ENCODE peak calls at places on chromosomes 11 and 22, in nine cellular contexts. B is bronchial epithelial cell, Y is cardiac fibroblast, T is HFF-Myc, I is neural progenitor cell, O is stomach, V is GM10248, K is Panc1, E is fibroblast of mammary gland. Z is an unnamed sample.
A peak's percentile ranks its signal among the peaks of the same experiment; 100 is the strongest.

GRCh38 chr11:27116684-27117083 is 76.1 kb downstream of the BBOX1 start:
- DNase-seq in K (no peak), V (no peak), Y (peak; percentile 60), E (peak; percentile 92), B (no peak), T (peak; percentile 25), I (no peak), O (no peak), Z (no peak)

GRCh38 chr11:65225284-65226102 is 36.3 kb upstream of the POLA2 start:
- DNase-seq in Y (peak; percentile 74), V (peak; percentile 84), T (no peak), O (peak; percentile 69), K (peak; percentile 27), I (peak; percentile 81), E (peak; percentile 55), B (peak; percentile 69), Z (peak; percentile 49)

GRCh38 chr11:23767576-23767975 is 729.3 kb upstream of the LUZP2 start:
- DNase-seq in V (no peak), Y (no peak), T (no peak), K (no peak), E (no peak), I (no peak), B (no peak), O (no peak), Z (no peak)

GRCh38 chr11:61848631-61849030 is 20.5 kb downstream of the FADS2 start:
- DNase-seq in E (no peak), V (no peak), T (no peak), B (no peak), Y (no peak), K (no peak), I (no peak), O (no peak), Z (no peak)

GRCh38 chr11:130403301-130403804 is 25.1 kb downstream of the ADAMTS8 start:
- DNase-seq in B (peak; percentile 94), E (peak; percentile 97), Y (peak; percentile 84), V (no peak), I (no peak), O (no peak), T (no peak), K (peak; percentile 25), Z (no peak)

GRCh38 chr22:44543781-44544181 is 45.7 kb upstream of the RTL6 start:
- DNase-seq in B (no peak), O (no peak), I (no peak), Y (no peak), E (no peak), K (no peak), T (no peak), V (no peak), Z (no peak)

GRCh38 chr11:122115520-122116343 is at the start of gene BLID:
- DNase-seq in Y (peak; percentile 65), T (no peak), V (no peak), I (peak; percentile 80), B (peak; percentile 40), O (peak; percentile 28), E (peak; percentile 61), K (no peak), Z (no peak)

GRCh38 chr11:6646631-6647281 is 8.9 kb downstream of the DCHS1 start:
- DNase-seq in B (no peak), K (no peak), I (no peak), Y (peak; percentile 54), O (no peak), E (peak; percentile 78), V (peak; percentile 81), T (peak; percentile 91), Z (peak; percentile 35)

GRCh38 chr11:125082040-125082439 is 18.9 kb downstream of the SLC37A2 start:
- DNase-seq in I (no peak), Y (no peak), E (no peak), V (peak; percentile 10), O (no peak), B (no peak), T (no peak), K (no peak), Z (no peak)

GRCh38 chr11:125082611-125083311 is 19.7 kb downstream of the SLC37A2 start:
- DNase-seq in T (no peak), V (peak; percentile 13), E (peak; percentile 70), Y (peak; percentile 59), K (no peak), I (no peak), B (peak; percentile 98), O (no peak), Z (no peak)

GRCh38 chr11:125079878-125080530 is 16.9 kb downstream of the SLC37A2 start:
- DNase-seq in B (no peak), E (no peak), Y (no peak), O (no peak), I (no peak), K (no peak), V (peak; percentile 9), T (no peak), Z (no peak)

GRCh38 chr11:125080531-125080911 is 17.4 kb downstream of the SLC37A2 start:
- DNase-seq in K (no peak), E (no peak), T (no peak), I (no peak), B (no peak), Y (no peak), O (no peak), V (no peak), Z (no peak)

DNA sequence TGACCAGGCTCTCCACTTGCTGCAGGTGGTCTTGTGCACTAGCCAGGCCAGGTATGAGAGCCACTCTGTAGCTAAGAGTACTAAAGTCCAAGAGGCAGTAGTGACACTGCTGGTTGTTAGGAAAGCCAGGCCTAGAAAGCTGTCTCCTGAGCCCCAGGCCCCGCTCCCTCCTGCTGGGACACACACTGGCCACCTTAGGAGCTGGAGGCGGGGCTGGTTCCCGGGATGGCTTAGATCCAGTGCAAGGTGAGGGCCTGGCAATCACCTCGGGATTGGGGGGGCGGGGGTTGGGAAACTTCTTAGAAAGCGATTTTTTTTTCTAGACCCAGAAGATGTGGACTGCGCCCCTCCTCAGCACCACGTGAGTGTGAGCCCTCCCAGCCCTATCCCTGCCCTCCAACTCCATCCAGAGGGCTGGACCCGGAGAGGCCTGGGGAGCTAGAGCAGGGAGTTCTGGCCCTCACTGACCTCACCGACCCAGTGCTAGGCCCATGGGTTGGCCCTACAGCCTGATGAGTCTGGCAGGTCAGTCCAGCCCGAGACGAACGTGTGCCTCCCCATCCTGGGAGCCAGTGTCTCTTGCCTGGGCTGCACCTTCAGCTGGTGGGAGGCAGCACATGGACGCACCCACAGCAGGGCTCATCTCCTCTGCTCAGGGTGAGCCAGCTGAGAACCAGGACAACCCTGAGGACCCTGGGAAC is 18.1 kb downstream of the SLC37A2 start:
- DNase-seq in K (no peak), V (no peak), E (no peak), Y (no peak), T (no peak), O (no peak), I (no peak), B (no peak), Z (no peak)
- TF ChIP-seq CTCF in K (no peak), V (no peak), E (no peak), Y (no peak), T (no peak), O (no peak), I (no peak), B (no peak), Z (no peak)

GRCh38 chr11:47288066-47288465 is 18.1 kb downstream of the MADD start:
- DNase-seq in Y (no peak), B (no peak), E (no peak), O (no peak), T (no peak), K (no peak), V (no peak), I (no peak), Z (no peak)
- TF ChIP-seq CTCF in Y (no peak), B (no peak), E (no peak), O (no peak), T (no peak), K (no peak), V (no peak), I (no peak), Z (no peak)

GRCh38 chr22:39383841-39384625 is 15.5 kb upstream of the TAB1 start:
- DNase-seq in V (no peak), O (no peak), K (no peak), B (peak; percentile 21), T (no peak), I (no peak), E (no peak), Y (peak; percentile 28), Z (no peak)

GRCh38 chr22:39382410-39382809 is 17.2 kb upstream of the TAB1 start:
- DNase-seq in E (no peak), V (peak; percentile 76), O (no peak), K (no peak), T (no peak), I (no peak), Y (no peak), B (no peak), Z (no peak)

GRCh38 chr22:39388261-39389011 is 11.1 kb upstream of the TAB1 start:
- DNase-seq in B (peak; percentile 46), I (peak; percentile 98), V (peak; percentile 87), E (peak; percentile 76), T (peak; percentile 58), O (peak; percentile 76), Y (peak; percentile 90), K (no peak), Z (peak; percentile 66)

GRCh38 chr22:39381930-39382329 is 17.6 kb upstream of the TAB1 start:
- DNase-seq in I (no peak), Y (no peak), B (no peak), K (no peak), O (no peak), T (no peak), V (no peak), E (no peak), Z (no peak)

DNA sequence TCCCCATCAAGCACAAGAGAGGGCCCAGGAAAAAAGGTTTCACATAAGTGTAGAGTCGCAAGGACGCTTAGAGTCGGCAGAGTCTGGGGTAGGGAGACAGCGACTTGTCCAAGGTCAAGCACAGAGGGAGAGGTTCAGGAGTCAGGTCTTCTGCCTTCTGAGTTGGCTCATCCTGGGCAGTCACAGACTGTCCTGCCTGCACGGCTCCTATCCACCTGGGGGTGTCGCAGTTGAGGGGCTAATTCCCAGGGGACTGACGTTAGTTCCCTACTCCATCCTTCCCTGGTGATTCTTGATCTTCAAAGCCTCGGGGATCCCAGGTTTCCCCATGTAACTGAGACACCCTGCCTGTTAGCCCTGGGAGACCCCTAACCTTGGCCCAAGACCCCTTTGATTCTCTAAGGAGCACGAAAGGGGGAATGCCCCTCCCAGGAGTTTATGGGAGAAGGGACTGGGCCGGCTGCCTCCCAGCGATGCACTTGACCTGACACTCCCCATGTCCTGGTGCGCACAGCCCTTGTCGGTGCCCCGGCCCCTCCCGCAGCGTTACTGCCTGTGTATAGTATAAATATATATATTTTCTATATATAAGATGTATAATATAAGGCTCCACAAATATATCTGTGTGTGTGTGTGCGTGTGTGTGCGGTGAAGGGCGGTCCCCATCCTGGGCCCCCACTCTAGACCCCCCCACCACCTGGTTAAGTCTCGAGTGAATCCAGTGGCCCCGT is 14.7 kb upstream of the TAB1 start:
- DNase-seq in K (no peak), E (no peak), T (no peak), O (no peak), I (peak; percentile 71), V (peak; percentile 47), Y (peak; percentile 28), B (peak; percentile 13), Z (no peak)
- TF ChIP-seq CTCF in K (no peak), E (peak; percentile 25), T (peak; percentile 51), O (no peak), I (peak; percentile 58), V (no peak), Y (peak; percentile 25), B (peak; percentile 50), Z (no peak)

GRCh38 chr11:70268526-70268925 is 2.0 kb upstream of the PPFIA1 start:
- DNase-seq in V (no peak), Y (no peak), I (no peak), B (no peak), T (no peak), E (no peak), O (no peak), K (no peak), Z (no peak)

GRCh38 chr11:70270877-70271634 is 566 bp downstream of the PPFIA1 start:
- DNase-seq in E (peak; percentile 61), B (peak; percentile 42), Y (peak; percentile 73), T (no peak), O (peak; percentile 33), K (no peak), V (peak; percentile 63), I (peak; percentile 83), Z (no peak)

GRCh38 chr11:70272009-70272408 is 1.5 kb downstream of the PPFIA1 start:
- DNase-seq in B (no peak), I (no peak), K (no peak), O (no peak), E (no peak), V (no peak), T (no peak), Y (no peak), Z (no peak)

GRCh38 chr11:70271635-70271953 is 1.1 kb downstream of the PPFIA1 start:
- DNase-seq in Y (no peak), E (no peak), B (no peak), V (no peak), K (no peak), T (no peak), O (no peak), I (no peak), Z (no peak)

GRCh38 chr11:70270104-70270876 is at the start of gene PPFIA1:
- DNase-seq in I (peak; percentile 98), B (peak; percentile 82), V (peak; percentile 100), T (peak; percentile 62), K (peak; percentile 65), O (peak; percentile 97), E (peak; percentile 87), Y (peak; percentile 96), Z (peak; percentile 98)
- TF ChIP-seq CTCF in I (no peak), B (peak; percentile 33), V (no peak), T (no peak), K (no peak), O (no peak), E (no peak), Y (no peak), Z (no peak)

Z was measured in activated B cell treated with CpG ODN at 0.5 μM for 24 hours.